ENCODE peak calls at places on chromosome 10, in five cellular contexts. X is stomach; O is cardiac muscle cell; I is CD8-positive, alpha-beta T cell; L is WTC11. T is an unnamed sample.

GRCh38 chr10:51399840-51400239 is 299.6 kb downstream of the CSTF2T start:
- DNase-seq in I (no peak), O (no peak), X (no peak), L (no peak), T (no peak)

GRCh38 chr10:105138287-105138854 is 497.3 kb downstream of the SORCS3 start:
- DNase-seq in O (no peak), I (no peak), X (no peak), L (no peak), T (no peak)

GRCh38 chr10:35574924-35575352 is 30.2 kb upstream of the GJD4 start:
- DNase-seq in X (no peak), L (peak; percentile 55), I (no peak), O (no peak), T (no peak)

GRCh38 chr10:7408494-7409044 is 2.3 kb downstream of the SFMBT2 start:
- DNase-seq in O (peak; percentile 79), X (peak; percentile 49), I (no peak), L (peak; percentile 59), T (peak; percentile 54)

GRCh38 chr10:44186150-44186549 is 198.7 kb downstream of the CXCL12 start:
- DNase-seq in L (no peak), I (no peak), X (no peak), O (no peak), T (no peak)

GRCh38 chr10:96967847-96968246 is 135.7 kb downstream of the LCOR start:
- DNase-seq in X (no peak), L (no peak), I (no peak), O (no peak), T (no peak)

GRCh38 chr10:19958787-19959186 is 142.6 kb downstream of the PLXDC2 start:
- DNase-seq in I (no peak), O (no peak), X (no peak), L (no peak), T (no peak)

GRCh38 chr10:100774876-100775275 is 29.5 kb downstream of the PAX2 start:
- DNase-seq in O (no peak), X (no peak), L (no peak), I (no peak), T (no peak)

GRCh38 chr10:86363184-86363832 is 3.3 kb downstream of the GRID1 start:
- DNase-seq in I (no peak), L (peak; percentile 80), X (peak; percentile 50), O (peak; percentile 84), T (peak; percentile 62)

GRCh38 chr10:119724630-119725549 is 960 bp upstream of the INPP5F start:
- DNase-seq in L (no peak), I (no peak), O (peak; percentile 54), X (no peak), T (no peak)

GRCh38 chr10:34815174-34816066 is at the start of gene PARD3:
- DNase-seq in O (peak; percentile 86), X (peak; percentile 68), L (peak; percentile 69), I (no peak), T (peak; percentile 72)

GRCh38 chr10:133141144-133141962 is 18.7 kb upstream of the KNDC1 start:
- DNase-seq in O (no peak), I (no peak), X (no peak), L (no peak), T (no peak)

GRCh38 chr10:51687296-51687695 is 12.1 kb downstream of the CSTF2T start:
- DNase-seq in I (no peak), O (no peak), X (no peak), L (no peak), T (no peak)

GRCh38 chr10:121935702-121936101 is 7.9 kb upstream of the ATE1 start:
- DNase-seq in L (no peak), O (no peak), I (no peak), X (peak; percentile 42), T (no peak)

DNA sequence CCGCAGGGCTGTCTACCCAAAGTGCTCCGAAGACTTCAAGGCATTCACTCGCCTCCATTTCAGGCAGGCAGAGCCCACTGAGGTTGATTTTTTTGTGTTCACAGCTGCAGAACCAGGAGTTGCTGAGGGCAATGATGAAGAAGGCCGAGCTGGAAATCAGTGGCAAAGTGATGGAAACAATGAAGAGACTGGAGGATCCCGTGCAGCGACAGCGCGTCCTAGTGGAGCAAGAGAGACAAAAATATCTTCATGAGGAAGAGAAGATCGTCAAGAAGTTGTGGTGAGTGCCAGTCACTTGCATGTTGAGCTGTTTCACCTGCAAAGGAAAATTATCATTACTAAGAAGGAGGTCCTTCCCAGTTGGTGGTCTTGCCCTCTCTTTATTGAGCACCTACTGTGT is 210.5 kb downstream of the ARHGAP21 start:
- DNase-seq in I (no peak), X (no peak), L (peak; percentile 34), O (no peak), T (peak; percentile 26)
- TF ChIP-seq CTCF in I (no peak), X (no peak), L (no peak), O (peak; percentile 43), T (peak; percentile 24)

GRCh38 chr10:49108656-49109055 is 6.7 kb downstream of the VSTM4 start:
- DNase-seq in I (no peak), X (no peak), L (no peak), O (no peak), T (no peak)
- TF ChIP-seq CTCF in I (no peak), X (no peak), L (no peak), O (no peak), T (no peak)

DNA sequence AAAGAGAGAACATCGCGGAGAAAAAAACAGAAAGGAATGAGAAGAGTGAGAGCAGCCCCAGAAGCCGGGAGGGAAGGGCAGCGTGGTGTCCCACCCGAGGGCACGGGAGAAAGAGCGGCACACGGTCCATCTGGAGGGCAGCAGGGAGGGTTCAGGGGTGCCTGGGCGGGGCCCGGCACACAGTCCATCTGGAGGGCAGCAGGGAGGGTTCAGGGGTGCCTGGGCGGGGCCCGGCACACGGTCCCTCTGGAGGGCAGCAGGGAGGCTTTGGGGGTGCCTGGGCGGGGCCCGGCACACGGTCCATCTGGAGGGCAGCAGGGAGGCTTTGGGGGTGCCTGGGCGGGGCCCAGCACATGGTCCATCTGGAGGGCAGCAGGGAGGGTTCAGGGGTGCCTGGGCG is 172.4 kb downstream of the ZMYND11 start:
- DNase-seq in L (no peak), I (no peak), X (no peak), O (no peak), T (no peak)
- TF ChIP-seq CTCF in L (no peak), I (no peak), X (no peak), O (no peak), T (no peak)

GRCh38 chr10:1069680-1070079 is 13.5 kb downstream of the WDR37 start:
- DNase-seq in O (no peak), I (no peak), L (no peak), X (no peak), T (no peak)

GRCh38 chr10:1078668-1079067 is 22.5 kb downstream of the WDR37 start:
- DNase-seq in I (no peak), L (no peak), O (no peak), X (no peak), T (no peak)

GRCh38 chr10:1074748-1075358 is 18.7 kb downstream of the WDR37 start:
- DNase-seq in L (no peak), X (no peak), I (no peak), O (no peak), T (no peak)

GRCh38 chr10:1070939-1071338 is 14.8 kb downstream of the WDR37 start:
- DNase-seq in O (no peak), L (no peak), I (no peak), X (no peak), T (no peak)

GRCh38 chr10:1074063-1074747 is 18.0 kb downstream of the WDR37 start:
- DNase-seq in O (no peak), L (no peak), X (no peak), I (no peak), T (no peak)
- TF ChIP-seq CTCF in O (peak; percentile 19), L (no peak), X (no peak), I (peak; percentile 34), T (no peak)

DNA sequence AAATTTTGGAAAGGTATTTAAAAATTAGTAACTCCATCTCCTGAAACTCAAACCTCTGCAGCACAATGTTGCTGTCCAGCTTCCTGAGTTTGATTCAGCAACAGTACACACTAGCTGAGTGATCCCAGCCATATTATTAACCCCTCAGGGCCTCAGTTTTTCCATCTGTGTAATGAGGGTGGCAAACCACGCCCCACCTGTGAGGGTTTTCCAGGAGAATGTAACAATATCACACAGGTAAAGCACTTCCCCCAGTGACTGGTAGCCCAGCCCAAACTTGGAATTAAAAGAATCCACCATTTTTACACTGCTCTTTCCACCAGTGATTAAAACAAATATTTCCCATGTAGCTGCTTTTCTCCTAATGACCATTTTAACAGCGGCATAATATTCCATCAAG is 122.4 kb downstream of the SORBS1 start:
- DNase-seq in X (no peak), L (no peak), O (no peak), I (no peak), T (no peak)
- TF ChIP-seq CTCF in X (no peak), L (no peak), O (no peak), I (no peak), T (no peak)

GRCh38 chr10:74433993-74434392 is 283.0 kb downstream of the ADK start:
- DNase-seq in L (no peak), X (no peak), O (no peak), I (no peak), T (no peak)

GRCh38 chr10:74433595-74433956 is 282.6 kb downstream of the ADK start:
- DNase-seq in L (no peak), X (no peak), I (no peak), O (no peak), T (no peak)

GRCh38 chr10:74436523-74437170 is 285.6 kb downstream of the ADK start:
- DNase-seq in I (no peak), L (no peak), X (no peak), O (no peak), T (no peak)

GRCh38 chr10:74432841-74433594 is 282.0 kb downstream of the ADK start:
- DNase-seq in O (peak; percentile 25), L (no peak), I (no peak), X (no peak), T (no peak)

DNA sequence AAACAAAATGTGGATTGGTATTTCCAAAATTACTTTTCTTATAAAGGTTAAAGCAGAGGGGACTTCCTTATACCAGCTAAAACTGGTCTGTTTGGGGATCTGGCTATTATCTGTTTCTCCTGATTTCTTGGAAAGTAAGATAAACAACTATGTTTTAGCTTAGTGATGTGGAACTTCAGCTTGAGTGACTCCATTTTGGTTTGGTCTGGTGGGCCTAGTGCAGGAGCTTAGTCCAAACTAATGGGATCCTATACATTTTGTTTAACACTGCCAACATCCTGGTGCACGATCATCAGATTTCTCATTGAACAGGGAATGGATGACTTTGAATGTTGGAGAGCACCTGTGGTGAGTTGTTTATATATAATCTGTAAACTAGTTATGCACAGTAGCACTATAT is 283.6 kb downstream of the ADK start:
- DNase-seq in O (no peak), I (no peak), L (no peak), X (no peak), T (no peak)
- TF ChIP-seq CTCF in O (no peak), I (no peak), L (no peak), X (no peak), T (no peak)

DNA sequence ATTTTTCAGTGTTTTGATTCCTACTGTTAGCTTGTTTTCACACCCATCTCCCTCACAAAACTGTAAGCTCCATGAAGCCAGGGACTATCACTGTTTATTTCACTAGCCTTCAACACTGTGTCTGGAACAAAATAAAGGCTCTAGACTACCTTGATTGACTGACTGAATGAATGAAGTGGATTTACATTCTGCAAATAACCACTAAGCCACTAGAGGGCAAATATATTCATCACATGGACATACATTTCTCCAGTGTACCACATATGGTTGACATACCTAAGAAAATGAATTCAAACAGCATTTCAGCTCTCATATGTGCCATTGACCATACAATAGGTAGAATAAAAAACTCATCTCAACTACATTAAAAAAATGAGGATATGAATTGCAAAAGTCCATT is 185.9 kb downstream of the RAB11FIP2 start:
- DNase-seq in X (no peak), O (no peak), I (no peak), L (no peak), T (no peak)
- TF ChIP-seq CTCF in X (no peak), O (peak; percentile 27), I (no peak), L (peak; percentile 33), T (no peak)

T was measured in Calu3.